ENCODE peak calls at places on chromosomes 13 and 19, in seven cellular contexts. Q is foreskin keratinocyte, Z is mucosa of descending colon, N is endothelial cell, C is body of pancreas, T is brain microvascular endothelial cell, I is progenitor cell of endocrine pancreas. M is an unnamed sample.

GRCh38 chr13:36766295-36766694 is 52.7 kb upstream of the RFXAP start:
- DNase-seq in Q (peak; percentile 37), Z (no peak), N (no peak), C (no peak), T (peak; percentile 66), I (no peak), M (no peak)

GRCh38 chr19:2625434-2625833 is 77.1 kb downstream of the GNG7 start:
- DNase-seq in Q (no peak), Z (peak; percentile 78), N (no peak), C (no peak), T (no peak), I (no peak), M (no peak)

GRCh38 chr13:95098916-95099315 is 202.3 kb downstream of the ABCC4 start:
- DNase-seq in Q (no peak), Z (no peak), N (no peak), C (no peak), T (no peak), I (no peak), M (no peak)

GRCh38 chr19:14434543-14435319 is 1.6 kb downstream of the PKN1 start:
- DNase-seq in Q (no peak), Z (peak; percentile 33), N (no peak), C (peak; percentile 56), T (peak; percentile 79), I (no peak), M (no peak)

GRCh38 chr13:39196957-39197644 is 158.8 kb downstream of the NHLRC3 start:
- DNase-seq in Q (no peak), Z (no peak), N (no peak), C (no peak), T (no peak), I (no peak), M (no peak)

GRCh38 chr13:46975173-46975572 is 78.3 kb upstream of the HTR2A start:
- DNase-seq in Q (no peak), Z (no peak), N (no peak), C (no peak), T (no peak), I (no peak), M (no peak)

GRCh38 chr13:48739346-48740037 is 85.8 kb downstream of the CYSLTR2 start:
- DNase-seq in Q (no peak), Z (no peak), N (no peak), C (no peak), T (no peak), I (no peak), M (no peak)

GRCh38 chr19:15840833-15841232 is 25.4 kb upstream of the OR10H1 start:
- DNase-seq in Q (no peak), Z (no peak), N (no peak), C (no peak), T (no peak), I (no peak), M (no peak)

GRCh38 chr13:110448230-110448629 is 113.3 kb downstream of the RAB20 start:
- DNase-seq in Q (peak; percentile 87), Z (no peak), N (no peak), C (no peak), T (peak; percentile 72), I (no peak), M (no peak)

DNA sequence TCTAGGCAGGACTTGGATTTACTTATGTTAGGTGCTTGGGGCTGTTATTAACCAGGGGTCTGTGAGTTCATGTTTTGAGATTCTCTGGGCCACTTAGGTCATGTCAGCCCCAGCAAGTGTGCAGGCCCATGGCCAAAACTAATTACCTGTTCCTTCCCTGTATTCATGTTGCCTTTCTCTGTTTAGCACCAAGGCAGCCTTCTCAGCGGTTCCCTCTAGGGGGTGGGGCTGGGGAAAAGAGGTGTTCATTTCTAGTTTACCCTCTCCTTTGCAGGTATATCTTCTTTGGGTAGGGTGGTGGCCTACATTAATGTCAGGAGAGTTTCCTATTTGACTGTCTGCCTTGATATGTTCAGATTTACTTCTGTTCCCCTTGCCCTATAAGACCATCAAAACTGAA is 61.7 kb downstream of the PDS5B start:
- DNase-seq in Q (no peak), Z (no peak), N (no peak), C (no peak), T (no peak), I (no peak), M (no peak)
- TF ChIP-seq CTCF in Q (no peak), Z (no peak), N (no peak), C (no peak), T (no peak), I (no peak), M (no peak)

GRCh38 chr19:56896041-56896440 is 55.5 kb upstream of the PEG3 start:
- DNase-seq in Q (no peak), Z (no peak), N (no peak), C (no peak), T (no peak), I (no peak), M (no peak)

GRCh38 chr19:56905616-56906015 is 65.1 kb upstream of the PEG3 start:
- DNase-seq in Q (no peak), Z (no peak), N (no peak), C (no peak), T (no peak), I (no peak), M (no peak)

GRCh38 chr19:56900573-56901097 is 60.1 kb upstream of the PEG3 start:
- DNase-seq in Q (no peak), Z (no peak), N (no peak), C (no peak), T (no peak), I (no peak), M (no peak)

GRCh38 chr19:56899943-56900342 is 59.4 kb upstream of the PEG3 start:
- DNase-seq in Q (no peak), Z (no peak), N (no peak), C (no peak), T (no peak), I (no peak), M (no peak)
- TF ChIP-seq CTCF in Q (no peak), Z (no peak), N (no peak), C (no peak), T (no peak), I (no peak), M (no peak)

GRCh38 chr19:12938536-12939291 is at the start of gene CALR:
- DNase-seq in Q (no peak), Z (peak; percentile 46), N (no peak), C (peak; percentile 44), T (no peak), I (no peak), M (no peak)
- TF ChIP-seq CTCF in Q (peak; percentile 27), Z (no peak), N (no peak), C (peak; percentile 48), T (peak; percentile 33), I (peak; percentile 35), M (peak; percentile 48)

GRCh38 chr13:27556109-27556508 is 64.2 kb downstream of the LNX2 start:
- DNase-seq in Q (no peak), Z (no peak), N (no peak), C (no peak), T (peak; percentile 81), I (no peak), M (no peak)
- TF ChIP-seq CTCF in Q (no peak), Z (no peak), N (no peak), C (no peak), T (peak; percentile 52), I (no peak), M (no peak)

GRCh38 chr19:56725829-56726424 is 54.4 kb upstream of the ZNF835 start:
- DNase-seq in Q (no peak), Z (no peak), N (no peak), C (no peak), T (no peak), I (no peak), M (no peak)
- TF ChIP-seq CTCF in Q (peak; percentile 36), Z (no peak), N (no peak), C (peak; percentile 19), T (peak; percentile 14), I (no peak), M (no peak)

GRCh38 chr19:1167687-1168561 is 6.1 kb downstream of the SBNO2 start:
- DNase-seq in Q (no peak), Z (no peak), N (no peak), C (no peak), T (no peak), I (no peak), M (no peak)
- TF ChIP-seq CTCF in Q (no peak), Z (no peak), N (no peak), C (no peak), T (no peak), I (no peak), M (peak; percentile 22)

DNA sequence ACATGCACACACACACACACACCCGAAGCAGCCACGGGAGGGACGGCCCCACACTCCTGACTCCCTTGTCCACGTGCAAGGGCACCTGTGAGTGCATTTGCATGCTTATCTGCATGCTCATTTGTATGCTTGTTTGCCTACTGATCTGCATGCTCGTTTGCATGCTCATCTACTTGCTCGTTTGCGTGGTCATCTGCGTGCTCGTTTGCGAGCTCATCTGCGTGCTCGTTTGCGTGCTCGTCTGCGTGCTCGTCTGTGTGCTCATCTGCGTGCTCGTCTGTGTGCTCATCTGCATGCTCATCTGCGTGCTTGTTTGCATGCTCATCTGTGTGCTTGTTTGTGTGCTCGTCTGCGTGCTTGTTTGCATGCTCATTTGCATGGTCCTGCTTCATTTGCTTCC is 23.8 kb downstream of the SHC2 start:
- DNase-seq in Q (no peak), Z (no peak), N (no peak), C (no peak), T (no peak), I (no peak), M (no peak)
- TF ChIP-seq CTCF in Q (no peak), Z (no peak), N (no peak), C (no peak), T (no peak), I (no peak), M (no peak)